ENCODE peak calls at places on chromosomes 4 and X, in five cellular contexts. One of them, this sample, is unnamed.

GRCh38 chr4:38753021-38753806 is 29.6 kb downstream of the TLR10 start:
- DNase-seq in PC-3: no peak
- DNase-seq in mammary epithelial cell: peak; percentile 91
- DNase-seq in fibroblast of lung: peak; percentile 100
- DNase-seq in GM12878: no peak
- DNase-seq in this sample: peak; percentile 89

GRCh38 chr4:10584042-10584441 is 100.5 kb downstream of the CLNK start:
- DNase-seq in PC-3: peak; percentile 3
- DNase-seq in mammary epithelial cell: peak; percentile 88
- DNase-seq in fibroblast of lung: peak; percentile 93
- DNase-seq in GM12878: peak; percentile 49
- DNase-seq in this sample: peak; percentile 5

GRCh38 chrX:145213504-145213903 is 33.8 kb upstream of the SPANXN1 start:
- DNase-seq in PC-3: peak; percentile 57
- DNase-seq in mammary epithelial cell: peak; percentile 3
- DNase-seq in fibroblast of lung: no peak
- DNase-seq in GM12878: no peak
- DNase-seq in this sample: peak; percentile 14

GRCh38 chr4:41213563-41214157 is 682 bp downstream of the APBB2 start:
- DNase-seq in PC-3: no peak
- DNase-seq in mammary epithelial cell: peak; percentile 20
- DNase-seq in fibroblast of lung: no peak
- DNase-seq in GM12878: no peak
- DNase-seq in this sample: peak; percentile 22

GRCh38 chrX:71181558-71181909 is 36.9 kb downstream of the NLGN3 start:
- DNase-seq in PC-3: no peak
- DNase-seq in mammary epithelial cell: no peak
- DNase-seq in fibroblast of lung: no peak
- DNase-seq in GM12878: no peak
- DNase-seq in this sample: no peak

GRCh38 chrX:137227164-137227563 is 193.4 kb upstream of the GPR101 start:
- DNase-seq in PC-3: no peak
- DNase-seq in mammary epithelial cell: no peak
- DNase-seq in fibroblast of lung: no peak
- DNase-seq in GM12878: no peak
- DNase-seq in this sample: no peak

GRCh38 chrX:15820106-15821073 is 30.1 kb downstream of the ZRSR2 start:
- DNase-seq in PC-3: no peak
- DNase-seq in mammary epithelial cell: no peak
- DNase-seq in fibroblast of lung: peak; percentile 54
- DNase-seq in GM12878: no peak
- DNase-seq in this sample: no peak

GRCh38 chrX:115030635-115031034 is 13.2 kb upstream of the IL13RA2 start:
- DNase-seq in PC-3: peak; percentile 85
- DNase-seq in mammary epithelial cell: peak; percentile 92
- DNase-seq in fibroblast of lung: no peak
- DNase-seq in GM12878: no peak
- DNase-seq in this sample: no peak

GRCh38 chrX:4322916-4323315 is 609.5 kb upstream of the PRKX start:
- DNase-seq in PC-3: peak; percentile 23
- DNase-seq in mammary epithelial cell: no peak
- DNase-seq in fibroblast of lung: no peak
- DNase-seq in GM12878: no peak
- DNase-seq in this sample: no peak

GRCh38 chr4:163523791-163524365 is 29.4 kb downstream of the TMA16 start:
- DNase-seq in PC-3: no peak
- DNase-seq in mammary epithelial cell: no peak
- DNase-seq in fibroblast of lung: no peak
- DNase-seq in GM12878: no peak
- DNase-seq in this sample: no peak

GRCh38 chr4:17206829-17207773 is 304.8 kb downstream of the QDPR start:
- DNase-seq in PC-3: no peak
- DNase-seq in mammary epithelial cell: no peak
- DNase-seq in fibroblast of lung: no peak
- DNase-seq in GM12878: no peak
- DNase-seq in this sample: no peak

GRCh38 chr4:155972098-155972497 is 18.4 kb upstream of the CTSO start:
- DNase-seq in PC-3: peak; percentile 64
- DNase-seq in mammary epithelial cell: no peak
- DNase-seq in fibroblast of lung: no peak
- DNase-seq in GM12878: peak; percentile 8
- DNase-seq in this sample: peak; percentile 60

GRCh38 chrX:42220083-42220482 is 296.7 kb upstream of the CASK start:
- DNase-seq in PC-3: no peak
- DNase-seq in mammary epithelial cell: no peak
- DNase-seq in fibroblast of lung: no peak
- DNase-seq in GM12878: no peak
- DNase-seq in this sample: no peak

GRCh38 chrX:12986886-12987285 is 12.0 kb downstream of the TMSB4X start:
- DNase-seq in PC-3: peak; percentile 12
- DNase-seq in mammary epithelial cell: no peak
- DNase-seq in fibroblast of lung: peak; percentile 56
- DNase-seq in GM12878: no peak
- DNase-seq in this sample: no peak

GRCh38 chr4:143374771-143375170 is 38.1 kb downstream of the GAB1 start:
- DNase-seq in PC-3: no peak
- DNase-seq in mammary epithelial cell: no peak
- DNase-seq in fibroblast of lung: peak; percentile 16
- DNase-seq in GM12878: no peak
- DNase-seq in this sample: no peak

GRCh38 chrX:115013705-115014104 is 3.7 kb downstream of the IL13RA2 start:
- DNase-seq in PC-3: peak; percentile 67
- DNase-seq in mammary epithelial cell: peak; percentile 48
- DNase-seq in fibroblast of lung: peak; percentile 6
- DNase-seq in GM12878: no peak
- DNase-seq in this sample: no peak

GRCh38 chrX:1601051-1601767 is 9.8 kb downstream of the AKAP17A start:
- DNase-seq in PC-3: no peak
- DNase-seq in mammary epithelial cell: no peak
- DNase-seq in fibroblast of lung: no peak
- DNase-seq in GM12878: no peak
- DNase-seq in this sample: no peak
- H3K36me3 ChIP-seq in PC-3: peaks cover 16% of the 10 kb centered on the region
- H3K36me3 ChIP-seq in mammary epithelial cell: peaks cover 13% of the 10 kb centered on the region
- H3K36me3 ChIP-seq in fibroblast of lung: peaks cover 32% of the 10 kb centered on the region
- H3K36me3 ChIP-seq in GM12878: peaks cover 58% of the 10 kb centered on the region
- H3K36me3 ChIP-seq in this sample: peaks cover 60% of the 10 kb centered on the region

GRCh38 chr4:110637408-110638131 is 14.7 kb upstream of the PITX2 start:
- DNase-seq in PC-3: no peak
- DNase-seq in mammary epithelial cell: no peak
- DNase-seq in fibroblast of lung: no peak
- DNase-seq in GM12878: no peak
- DNase-seq in this sample: peak; percentile 34

GRCh38 chr4:110638347-110638746 is 15.5 kb upstream of the PITX2 start:
- DNase-seq in PC-3: no peak
- DNase-seq in mammary epithelial cell: no peak
- DNase-seq in fibroblast of lung: no peak
- DNase-seq in GM12878: no peak
- DNase-seq in this sample: no peak

GRCh38 chr4:110635155-110635479 is 12.2 kb upstream of the PITX2 start:
- DNase-seq in PC-3: no peak
- DNase-seq in mammary epithelial cell: no peak
- DNase-seq in fibroblast of lung: no peak
- DNase-seq in GM12878: no peak
- DNase-seq in this sample: no peak

GRCh38 chr4:110636231-110636676 is 13.4 kb upstream of the PITX2 start:
- DNase-seq in PC-3: no peak
- DNase-seq in mammary epithelial cell: no peak
- DNase-seq in fibroblast of lung: no peak
- DNase-seq in GM12878: no peak
- DNase-seq in this sample: no peak

GRCh38 chr4:110636677-110637407 is 14.0 kb upstream of the PITX2 start:
- DNase-seq in PC-3: no peak
- DNase-seq in mammary epithelial cell: no peak
- DNase-seq in fibroblast of lung: peak; percentile 46
- DNase-seq in GM12878: no peak
- DNase-seq in this sample: peak; percentile 74
- TF ChIP-seq EZH2 in PC-3: no peak
- TF ChIP-seq EZH2 in mammary epithelial cell: peak; percentile 65
- TF ChIP-seq EZH2 in fibroblast of lung: peak; percentile 49
- TF ChIP-seq EZH2 in GM12878: no peak
- TF ChIP-seq EZH2 in this sample: peak; percentile 36

DNA sequence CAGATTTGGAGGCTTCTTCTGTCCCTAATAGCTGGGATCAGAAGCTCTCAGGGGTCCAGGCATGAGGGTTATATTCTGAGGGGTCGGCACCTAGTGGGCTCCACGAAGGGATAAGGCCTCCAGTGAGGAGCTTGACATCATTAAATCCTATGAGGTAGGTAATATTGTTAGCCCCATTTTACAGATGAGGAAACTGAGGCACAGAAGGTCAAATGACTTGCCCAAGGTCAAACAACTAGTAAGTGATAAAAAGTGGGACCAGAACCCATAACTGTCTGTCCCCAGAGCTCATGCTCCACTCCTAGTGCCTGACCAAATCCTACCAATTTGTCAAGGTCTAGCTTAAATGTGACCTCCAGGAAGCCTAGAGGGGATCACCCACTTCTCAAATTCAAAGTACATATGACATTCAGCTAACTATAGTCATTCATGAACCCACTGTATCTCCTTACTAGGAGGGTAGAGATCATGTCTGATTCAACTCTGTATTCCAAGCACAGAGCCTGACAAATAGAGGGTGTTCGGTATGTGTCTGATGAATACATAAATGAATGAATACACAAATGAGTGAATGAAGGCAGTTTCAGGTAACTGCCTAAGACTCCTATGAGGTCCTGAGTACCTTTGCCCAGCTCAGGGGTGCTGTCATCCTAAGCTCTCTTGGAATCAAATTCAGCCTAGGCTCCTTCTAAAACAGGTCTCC is 43.3 kb downstream of the SMC1A start:
- DNase-seq in PC-3: no peak
- DNase-seq in mammary epithelial cell: no peak
- DNase-seq in fibroblast of lung: no peak
- DNase-seq in GM12878: no peak
- DNase-seq in this sample: no peak
- H3K36me3 ChIP-seq in PC-3: peaks cover 52% of the 10 kb centered on the region
- H3K36me3 ChIP-seq in mammary epithelial cell: peaks cover 27% of the 10 kb centered on the region
- H3K36me3 ChIP-seq in fibroblast of lung: peaks cover 17% of the 10 kb centered on the region
- H3K36me3 ChIP-seq in GM12878: peaks cover 28% of the 10 kb centered on the region
- H3K36me3 ChIP-seq in this sample: peaks cover 65% of the 10 kb centered on the region

DNA sequence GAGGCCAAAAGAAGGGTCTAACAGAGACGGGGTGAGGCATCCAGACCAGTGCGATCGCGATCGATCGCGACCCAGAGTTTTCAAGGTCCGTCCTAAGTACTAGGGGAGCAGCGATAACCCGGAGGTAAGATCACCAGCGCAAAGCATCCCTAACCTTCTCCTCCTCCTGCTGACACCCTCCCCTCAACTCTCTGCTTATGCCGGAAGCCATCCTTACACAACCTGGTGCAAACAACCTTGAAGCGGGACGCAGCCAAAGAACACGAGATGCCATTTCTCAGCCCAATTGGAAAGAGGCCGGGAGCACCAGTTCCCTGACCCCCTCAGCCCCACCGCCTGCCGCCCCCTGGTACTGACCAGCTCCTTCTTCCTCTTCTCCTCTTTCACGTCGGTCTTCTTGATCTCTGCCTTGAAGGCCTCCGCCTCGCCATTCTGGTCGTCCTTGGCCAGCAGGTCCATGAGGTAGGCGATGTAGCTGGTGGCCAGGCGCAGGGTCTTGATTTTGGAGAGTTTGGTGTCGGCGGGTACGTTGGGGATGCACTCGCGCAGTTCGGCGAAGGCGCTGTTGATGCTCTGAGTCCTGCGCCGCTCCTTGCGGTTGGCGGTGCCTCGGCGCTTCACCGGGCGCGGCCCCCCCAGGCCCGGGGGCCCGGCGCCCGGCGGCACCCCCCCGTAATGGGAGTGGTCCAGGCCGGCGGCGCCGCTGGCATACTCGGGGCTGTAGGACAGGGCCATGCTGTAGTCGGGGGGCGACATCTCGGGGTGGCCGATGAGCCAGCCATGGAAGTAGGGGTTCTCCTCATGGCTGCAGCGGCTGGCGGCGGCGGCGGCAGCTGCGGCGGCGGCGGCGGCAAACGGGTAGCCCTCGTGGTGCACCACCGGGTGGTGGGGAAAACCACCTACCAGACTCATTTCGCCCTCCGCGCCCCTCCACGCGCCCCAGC is 1.4 kb downstream of the HAND2 start:
- DNase-seq in PC-3: no peak
- DNase-seq in mammary epithelial cell: no peak
- DNase-seq in fibroblast of lung: no peak
- DNase-seq in GM12878: no peak
- DNase-seq in this sample: peak; percentile 54
- TF ChIP-seq EZH2 in PC-3: no peak
- TF ChIP-seq EZH2 in mammary epithelial cell: peak; percentile 96
- TF ChIP-seq EZH2 in fibroblast of lung: peak; percentile 98
- TF ChIP-seq EZH2 in GM12878: no peak
- TF ChIP-seq EZH2 in this sample: no peak

DNA sequence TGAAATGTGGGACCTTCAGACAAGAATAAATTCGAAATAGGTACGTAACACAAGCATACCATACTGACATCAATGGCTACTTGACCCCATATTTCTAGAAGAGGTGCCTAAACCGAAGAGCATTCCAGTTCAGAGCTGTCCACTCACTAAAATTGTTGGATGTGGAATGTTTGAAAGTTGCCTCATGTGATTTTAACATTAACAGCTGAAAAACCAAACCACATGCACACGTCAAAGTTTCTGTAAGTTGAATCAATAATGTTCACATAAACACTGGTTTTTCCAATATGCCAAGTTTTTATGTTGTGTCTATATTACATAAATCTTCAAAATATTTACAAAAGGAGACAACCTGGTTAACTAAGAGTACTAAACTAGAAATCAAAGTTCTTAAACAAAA is 3.5 kb downstream of the UBE2D3 start:
- DNase-seq in PC-3: no peak
- DNase-seq in mammary epithelial cell: no peak
- DNase-seq in fibroblast of lung: peak; percentile 19
- DNase-seq in GM12878: no peak
- DNase-seq in this sample: no peak
- H3K36me3 ChIP-seq in PC-3: peaks cover 36% of the 10 kb centered on the region
- H3K36me3 ChIP-seq in mammary epithelial cell: peaks cover 8% of the 10 kb centered on the region
- H3K36me3 ChIP-seq in fibroblast of lung: no peaks in the 10 kb centered on the region
- H3K36me3 ChIP-seq in GM12878: no peaks in the 10 kb centered on the region
- H3K36me3 ChIP-seq in this sample: peaks cover 32% of the 10 kb centered on the region